ENCODE peak calls at places on chromosomes 12 and 14, in six cellular contexts. One of them, this sample, is unnamed.

GRCh38 chr14:66426451-66426850 is 59.7 kb upstream of the CCDC196 start:
- DNase-seq in H9: no peak
- DNase-seq in H1: no peak
- DNase-seq in neuronal stem cell: no peak
- DNase-seq in trophoblast cell: no peak
- DNase-seq in IMR-90: no peak
- DNase-seq in this sample: no peak

GRCh38 chr12:110279561-110279960 is 1.5 kb upstream of the ATP2A2 start:
- DNase-seq in trophoblast cell: no peak
- DNase-seq in IMR-90: no peak
- DNase-seq in H9: no peak
- DNase-seq in H1: no peak
- DNase-seq in neuronal stem cell: no peak
- DNase-seq in this sample: no peak

GRCh38 chr12:7112041-7112440 is 3.0 kb upstream of the C1RL start:
- DNase-seq in neuronal stem cell: no peak
- DNase-seq in H9: no peak
- DNase-seq in trophoblast cell: no peak
- DNase-seq in H1: no peak
- DNase-seq in IMR-90: no peak
- DNase-seq in this sample: no peak

GRCh38 chr12:54993181-54993835 is 8.7 kb upstream of the TESPA1 start:
- DNase-seq in IMR-90: peak; percentile 60
- DNase-seq in trophoblast cell: peak; percentile 72
- DNase-seq in H9: peak; percentile 53
- DNase-seq in neuronal stem cell: peak; percentile 81
- DNase-seq in H1: no peak
- DNase-seq in this sample: peak; percentile 65

GRCh38 chr12:76030378-76031080 is 1.0 kb downstream of the PHLDA1 start:
- DNase-seq in trophoblast cell: no peak
- DNase-seq in IMR-90: peak; percentile 52
- DNase-seq in H9: no peak
- DNase-seq in H1: no peak
- DNase-seq in neuronal stem cell: no peak
- DNase-seq in this sample: no peak

GRCh38 chr12:124109760-124110159 is 136.7 kb downstream of the ZNF664 start:
- DNase-seq in neuronal stem cell: no peak
- DNase-seq in IMR-90: peak; percentile 5
- DNase-seq in trophoblast cell: no peak
- DNase-seq in H1: no peak
- DNase-seq in H9: peak; percentile 81
- DNase-seq in this sample: peak; percentile 39

GRCh38 chr12:92139634-92140555 is 5.8 kb downstream of the BTG1 start:
- DNase-seq in IMR-90: peak; percentile 59
- DNase-seq in trophoblast cell: no peak
- DNase-seq in H9: no peak
- DNase-seq in neuronal stem cell: no peak
- DNase-seq in H1: no peak
- DNase-seq in this sample: no peak

GRCh38 chr14:94021001-94021400 is 5.1 kb upstream of the OTUB2 start:
- DNase-seq in trophoblast cell: no peak
- DNase-seq in IMR-90: peak; percentile 11
- DNase-seq in H9: no peak
- DNase-seq in H1: no peak
- DNase-seq in neuronal stem cell: no peak
- DNase-seq in this sample: no peak

GRCh38 chr12:132700212-132700913 is 10.3 kb upstream of the PGAM5 start:
- DNase-seq in H1: no peak
- DNase-seq in IMR-90: peak; percentile 35
- DNase-seq in H9: no peak
- DNase-seq in neuronal stem cell: no peak
- DNase-seq in trophoblast cell: no peak
- DNase-seq in this sample: peak; percentile 50

GRCh38 chr12:115763376-115763775 is 514.1 kb downstream of the MED13L start:
- DNase-seq in H9: no peak
- DNase-seq in H1: no peak
- DNase-seq in neuronal stem cell: no peak
- DNase-seq in trophoblast cell: no peak
- DNase-seq in IMR-90: no peak
- DNase-seq in this sample: no peak
- H3K18ac ChIP-seq in H9: no peak overlapping the region
- H3K18ac ChIP-seq in H1: no peak overlapping the region
- H3K18ac ChIP-seq in neuronal stem cell: no peak overlapping the region
- H3K18ac ChIP-seq in trophoblast cell: no peak overlapping the region
- H3K18ac ChIP-seq in IMR-90: no peak overlapping the region
- H3K18ac ChIP-seq in this sample: no peak overlapping the region

GRCh38 chr14:89473979-89474378 is 56.9 kb upstream of the FOXN3 start:
- DNase-seq in neuronal stem cell: no peak
- DNase-seq in trophoblast cell: no peak
- DNase-seq in H9: no peak
- DNase-seq in IMR-90: peak; percentile 92
- DNase-seq in H1: no peak
- DNase-seq in this sample: peak; percentile 10

GRCh38 chr14:89474464-89474863 is 57.4 kb upstream of the FOXN3 start:
- DNase-seq in H9: no peak
- DNase-seq in IMR-90: no peak
- DNase-seq in trophoblast cell: no peak
- DNase-seq in neuronal stem cell: no peak
- DNase-seq in H1: no peak
- DNase-seq in this sample: no peak

GRCh38 chr14:89477391-89477790 is 60.4 kb upstream of the FOXN3 start:
- DNase-seq in IMR-90: no peak
- DNase-seq in H1: no peak
- DNase-seq in neuronal stem cell: no peak
- DNase-seq in trophoblast cell: no peak
- DNase-seq in H9: no peak
- DNase-seq in this sample: no peak

GRCh38 chr14:89473569-89473968 is 56.5 kb upstream of the FOXN3 start:
- DNase-seq in trophoblast cell: no peak
- DNase-seq in H1: no peak
- DNase-seq in neuronal stem cell: no peak
- DNase-seq in IMR-90: no peak
- DNase-seq in H9: no peak
- DNase-seq in this sample: no peak

GRCh38 chr14:89476515-89476914 is 59.5 kb upstream of the FOXN3 start:
- DNase-seq in H9: no peak
- DNase-seq in trophoblast cell: no peak
- DNase-seq in H1: no peak
- DNase-seq in neuronal stem cell: no peak
- DNase-seq in IMR-90: no peak
- DNase-seq in this sample: no peak
- H4K91ac ChIP-seq in H9: no peak overlapping the region
- H4K91ac ChIP-seq in trophoblast cell: no peak overlapping the region
- H4K91ac ChIP-seq in H1: no peak overlapping the region
- H4K91ac ChIP-seq in neuronal stem cell: no peak overlapping the region
- H4K91ac ChIP-seq in IMR-90: no peak overlapping the region
- H4K91ac ChIP-seq in this sample: no peak overlapping the region

DNA sequence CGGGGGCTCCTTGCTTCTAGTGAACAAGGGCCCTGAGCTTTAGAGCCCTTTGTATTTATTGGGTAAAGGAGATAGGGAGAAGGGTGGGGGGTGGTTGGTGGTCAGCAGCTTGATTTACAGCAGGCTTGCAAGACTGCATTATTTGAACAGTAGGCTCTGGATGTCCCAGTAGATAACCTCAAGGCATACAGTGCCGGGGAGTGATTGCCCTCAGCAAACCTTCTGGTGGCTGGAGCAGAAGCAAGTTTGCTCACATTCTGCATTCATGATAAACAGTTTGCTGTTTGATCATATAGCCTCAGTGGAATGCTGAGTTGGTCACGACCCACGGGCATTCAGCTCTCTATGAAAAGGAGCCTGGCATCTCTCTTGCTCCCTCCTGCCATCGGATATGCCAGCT is 16.5 kb upstream of the MAPKAPK5 start:
- DNase-seq in H1: no peak
- DNase-seq in neuronal stem cell: no peak
- DNase-seq in IMR-90: no peak
- DNase-seq in H9: no peak
- DNase-seq in trophoblast cell: peak; percentile 34
- DNase-seq in this sample: no peak
- H3K18ac ChIP-seq in H1: no peak overlapping the region
- H3K18ac ChIP-seq in neuronal stem cell: no peak overlapping the region
- H3K18ac ChIP-seq in IMR-90: no peak overlapping the region
- H3K18ac ChIP-seq in H9: no peak overlapping the region
- H3K18ac ChIP-seq in trophoblast cell: no peak overlapping the region
- H3K18ac ChIP-seq in this sample: no peak overlapping the region

GRCh38 chr12:131619736-131620506 is 91.0 kb upstream of the SFSWAP start:
- DNase-seq in H1: no peak
- DNase-seq in IMR-90: no peak
- DNase-seq in H9: no peak
- DNase-seq in trophoblast cell: no peak
- DNase-seq in neuronal stem cell: no peak
- DNase-seq in this sample: no peak
- H4K91ac ChIP-seq in H1: peak overlapping the region; percentile 2
- H4K91ac ChIP-seq in IMR-90: no peak overlapping the region
- H4K91ac ChIP-seq in H9: no peak overlapping the region
- H4K91ac ChIP-seq in trophoblast cell: no peak overlapping the region
- H4K91ac ChIP-seq in neuronal stem cell: no peak overlapping the region
- H4K91ac ChIP-seq in this sample: no peak overlapping the region

GRCh38 chr12:44052554-44052953 is 216.7 kb downstream of the TMEM117 start:
- DNase-seq in neuronal stem cell: no peak
- DNase-seq in IMR-90: no peak
- DNase-seq in trophoblast cell: no peak
- DNase-seq in H9: no peak
- DNase-seq in H1: no peak
- DNase-seq in this sample: no peak
- H3K18ac ChIP-seq in neuronal stem cell: no peak overlapping the region
- H3K18ac ChIP-seq in IMR-90: no peak overlapping the region
- H3K18ac ChIP-seq in trophoblast cell: no peak overlapping the region
- H3K18ac ChIP-seq in H9: no peak overlapping the region
- H3K18ac ChIP-seq in H1: no peak overlapping the region
- H3K18ac ChIP-seq in this sample: no peak overlapping the region

GRCh38 chr12:70243510-70244331 is 488 bp downstream of the CNOT2 start:
- DNase-seq in H1: no peak
- DNase-seq in trophoblast cell: peak; percentile 27
- DNase-seq in neuronal stem cell: peak; percentile 67
- DNase-seq in IMR-90: peak; percentile 61
- DNase-seq in H9: peak; percentile 80
- DNase-seq in this sample: peak; percentile 77
- H4K91ac ChIP-seq in H1: peak overlapping the region; percentile 91
- H4K91ac ChIP-seq in trophoblast cell: peak overlapping the region; percentile 89
- H4K91ac ChIP-seq in neuronal stem cell: peak overlapping the region; percentile 64
- H4K91ac ChIP-seq in IMR-90: peak overlapping the region; percentile 76
- H4K91ac ChIP-seq in H9: no peak overlapping the region
- H4K91ac ChIP-seq in this sample: peak overlapping the region; percentile 87

This sample was measured in mesenchymal stem cell.